ENCODE peak calls at places on chromosomes 11 and 22, in five cellular contexts. L is naive B cell, D is Caco-2, E is Kasumi-1, Y is adrenal gland. V is an unnamed sample.

GRCh38 chr22:28398987-28399386 is 280.7 kb downstream of the TTC28 start:
- DNase-seq in L (no peak), D (no peak), E (no peak), Y (no peak), V (no peak)

GRCh38 chr22:25700996-25701815 is 40.8 kb upstream of the MYO18B start:
- DNase-seq in L (no peak), D (no peak), E (no peak), Y (no peak), V (no peak)

GRCh38 chr22:35736166-35736565 is 18.5 kb downstream of the APOL5 start:
- DNase-seq in L (no peak), D (no peak), E (no peak), Y (no peak), V (no peak)

GRCh38 chr22:48827228-48827810 is 1000.4 kb downstream of the BRD1 start:
- DNase-seq in L (no peak), D (no peak), E (no peak), Y (no peak), V (no peak)

GRCh38 chr11:122253541-122254317 is 137.7 kb upstream of the BLID start:
- DNase-seq in L (no peak), D (no peak), E (peak; percentile 76), Y (no peak), V (no peak)

GRCh38 chr11:45859661-45860140 is 12.4 kb downstream of the CRY2 start:
- DNase-seq in L (no peak), D (no peak), E (no peak), Y (peak; percentile 98), V (no peak)

GRCh38 chr11:121575250-121575962 is 122.6 kb upstream of the SORL1-AS1 start:
- DNase-seq in L (no peak), D (no peak), E (no peak), Y (peak; percentile 90), V (no peak)

GRCh38 chr11:9250139-9250582 is 15.0 kb downstream of the DENND5A start:
- DNase-seq in L (no peak), D (no peak), E (peak; percentile 55), Y (no peak), V (no peak)

GRCh38 chr11:68978626-68978930 is 2.2 kb downstream of the MRGPRD start:
- DNase-seq in L (no peak), D (no peak), E (no peak), Y (no peak), V (no peak)

GRCh38 chr22:36425977-36426523 is 38.3 kb upstream of the MYH9 start:
- DNase-seq in L (no peak), D (peak; percentile 78), E (no peak), Y (peak; percentile 68), V (no peak)

GRCh38 chr11:47904048-47904447 is 55.9 kb upstream of the NUP160 start:
- DNase-seq in L (no peak), D (no peak), E (no peak), Y (peak; percentile 7), V (no peak)

GRCh38 chr22:42621505-42622002 is 6.9 kb upstream of the POLDIP3 start:
- DNase-seq in L (peak; percentile 61), D (peak; percentile 73), E (peak; percentile 40), Y (peak; percentile 87), V (peak; percentile 87)

GRCh38 chr22:36134167-36134566 is 26.4 kb downstream of the APOL3 start:
- DNase-seq in L (no peak), D (no peak), E (peak; percentile 8), Y (no peak), V (no peak)

GRCh38 chr22:26360169-26360885 is 68.7 kb upstream of the ASPHD2 start:
- DNase-seq in L (peak; percentile 54), D (peak; percentile 74), E (peak; percentile 69), Y (peak; percentile 92), V (peak; percentile 68)

GRCh38 chr11:11985016-11985715 is 23.3 kb downstream of the DKK3 start:
- DNase-seq in L (no peak), D (no peak), E (no peak), Y (peak; percentile 46), V (no peak)

GRCh38 chr11:68868221-68868620 is 26.5 kb upstream of the CPT1A start:
- DNase-seq in L (no peak), D (no peak), E (no peak), Y (no peak), V (no peak)

GRCh38 chr22:29194269-29194668 is 11.4 kb upstream of the EMID1 start:
- DNase-seq in L (no peak), D (no peak), E (peak; percentile 45), Y (no peak), V (no peak)

GRCh38 chr22:31752096-31752847 is 1.5 kb upstream of the DEPDC5 start:
- DNase-seq in L (no peak), D (no peak), E (no peak), Y (no peak), V (no peak)

GRCh38 chr22:44179989-44180705 is 578 bp upstream of the PARVG start:
- DNase-seq in L (no peak), D (no peak), E (peak; percentile 17), Y (no peak), V (no peak)

GRCh38 chr11:77642228-77642627 is 4.6 kb upstream of the CLNS1A start:
- DNase-seq in L (no peak), D (no peak), E (no peak), Y (no peak), V (no peak)

GRCh38 chr11:124608146-124608545 is 3.1 kb upstream of the PANX3 start:
- DNase-seq in L (no peak), D (no peak), E (no peak), Y (no peak), V (no peak)